ENCODE peak calls at places on chromosomes 16 and 17, in nine cellular contexts. F is effector CD4-positive, alpha-beta T cell; A is HCT116; V is NCI-H1417; R is SW480; E is renal cortical epithelial cell; S is AG10803; X is HFFc6; Q is fibroblast of lung. B is an unnamed sample.
A peak's percentile ranks its signal among the peaks of the same experiment; 100 is the strongest.

GRCh38 chr16:83268164-83268563 is 539.6 kb upstream of the HSBP1 start:
- DNase-seq in F (no peak), A (no peak), V (no peak), R (no peak), E (no peak), S (peak; percentile 30), X (no peak), Q (no peak), B (no peak)

GRCh38 chr17:58527949-58528348 is 13.5 kb upstream of the MTMR4 start:
- DNase-seq in F (no peak), A (no peak), V (no peak), R (no peak), E (peak; percentile 63), S (no peak), X (no peak), Q (no peak), B (no peak)

GRCh38 chr16:75080205-75081029 is 36.2 kb downstream of the LDHD start:
- DNase-seq in F (no peak), A (no peak), V (no peak), R (no peak), E (peak; percentile 22), S (peak; percentile 45), X (peak; percentile 64), Q (peak; percentile 80), B (no peak)

GRCh38 chr16:82700541-82701240 is 73.9 kb downstream of the CDH13 start:
- DNase-seq in F (no peak), A (no peak), V (no peak), R (peak; percentile 47), E (no peak), S (peak; percentile 31), X (peak; percentile 32), Q (peak; percentile 63), B (no peak)

GRCh38 chr16:74568961-74569631 is 37.8 kb downstream of the GLG1 start:
- DNase-seq in F (no peak), A (no peak), V (no peak), R (no peak), E (peak; percentile 48), S (peak; percentile 56), X (peak; percentile 46), Q (peak; percentile 42), B (no peak)

GRCh38 chr16:22898874-22899348 is 84.9 kb downstream of the HS3ST2 start:
- DNase-seq in F (peak; percentile 9), A (peak; percentile 19), V (peak; percentile 26), R (peak; percentile 55), E (peak; percentile 86), S (peak; percentile 57), X (peak; percentile 17), Q (peak; percentile 65), B (peak; percentile 1)

GRCh38 chr17:27463235-27463677 is 7.0 kb downstream of the KSR1 start:
- DNase-seq in F (no peak), A (no peak), V (no peak), R (no peak), E (peak; percentile 86), S (peak; percentile 57), X (no peak), Q (no peak), B (no peak)

GRCh38 chr16:24070851-24071250 is 185.3 kb upstream of the CACNG3 start:
- DNase-seq in F (no peak), A (peak; percentile 43), V (peak; percentile 3), R (peak; percentile 42), E (no peak), S (peak; percentile 3), X (no peak), Q (peak; percentile 21), B (no peak)

GRCh38 chr16:79943738-79944137 is 343.2 kb upstream of the MAF start:
- DNase-seq in F (no peak), A (no peak), V (no peak), R (no peak), E (no peak), S (peak; percentile 25), X (no peak), Q (no peak), B (no peak)

GRCh38 chr16:69131167-69131748 is 1.1 kb downstream of the CHTF8 start:
- DNase-seq in F (peak; percentile 16), A (no peak), V (no peak), R (no peak), E (no peak), S (no peak), X (no peak), Q (peak; percentile 40), B (no peak)

GRCh38 chr17:9228408-9229159 is 207.3 kb downstream of the NTN1 start:
- DNase-seq in F (no peak), A (no peak), V (no peak), R (no peak), E (no peak), S (peak; percentile 98), X (peak; percentile 35), Q (peak; percentile 67), B (peak; percentile 59)

GRCh38 chr16:50591800-50592771 is 43.9 kb downstream of the NKD1 start:
- DNase-seq in F (no peak), A (no peak), V (no peak), R (no peak), E (no peak), S (no peak), X (no peak), Q (no peak), B (no peak)

GRCh38 chr16:57797526-57798266 is 4.6 kb downstream of the KIFC3 start:
- DNase-seq in F (no peak), A (no peak), V (peak; percentile 55), R (peak; percentile 61), E (peak; percentile 90), S (no peak), X (no peak), Q (no peak), B (no peak)

GRCh38 chr16:4214215-4214621 is 27.7 kb downstream of the SRL start:
- DNase-seq in F (no peak), A (peak; percentile 19), V (no peak), R (peak; percentile 86), E (peak; percentile 100), S (peak; percentile 94), X (peak; percentile 87), Q (peak; percentile 82), B (peak; percentile 71)

GRCh38 chr17:32551186-32551955 is 64.6 kb downstream of the CDK5R1 start:
- DNase-seq in F (no peak), A (no peak), V (no peak), R (peak; percentile 89), E (peak; percentile 75), S (peak; percentile 46), X (peak; percentile 39), Q (peak; percentile 28), B (no peak)

GRCh38 chr17:54270499-54270898 is 447.8 kb downstream of the KIF2B start:
- DNase-seq in F (no peak), A (no peak), V (no peak), R (no peak), E (no peak), S (no peak), X (no peak), Q (no peak), B (no peak)

GRCh38 chr17:164536-165235 is 16.8 kb downstream of the DOC2B start:
- DNase-seq in F (no peak), A (no peak), V (peak; percentile 11), R (peak; percentile 34), E (peak; percentile 19), S (peak; percentile 40), X (peak; percentile 34), Q (peak; percentile 14), B (peak; percentile 16)

GRCh38 chr17:351875-352420 is 659 bp downstream of the RPH3AL start:
- DNase-seq in F (no peak), A (no peak), V (peak; percentile 38), R (peak; percentile 21), E (no peak), S (no peak), X (no peak), Q (no peak), B (no peak)

GRCh38 chr17:1577186-1577585 is 14.6 kb upstream of the PITPNA start:
- DNase-seq in F (no peak), A (no peak), V (no peak), R (peak; percentile 47), E (peak; percentile 85), S (peak; percentile 97), X (peak; percentile 66), Q (peak; percentile 94), B (peak; percentile 96)

GRCh38 chr17:60506312-60506711 is 19.7 kb downstream of the APPBP2 start:
- DNase-seq in F (no peak), A (no peak), V (no peak), R (no peak), E (peak; percentile 96), S (peak; percentile 48), X (peak; percentile 80), Q (peak; percentile 66), B (no peak)

GRCh38 chr17:43917348-43918025 is 10.2 kb upstream of the MPP2 start:
- DNase-seq in F (peak; percentile 20), A (no peak), V (no peak), R (no peak), E (no peak), S (peak; percentile 14), X (no peak), Q (peak; percentile 37), B (no peak)

GRCh38 chr17:41404024-41404651 is 6.7 kb upstream of the KRT31 start:
- DNase-seq in F (no peak), A (peak; percentile 99), V (peak; percentile 17), R (peak; percentile 100), E (peak; percentile 100), S (peak; percentile 93), X (peak; percentile 97), Q (peak; percentile 90), B (peak; percentile 83)

GRCh38 chr16:17519041-17519440 is 48.3 kb upstream of the XYLT1 start:
- DNase-seq in F (no peak), A (no peak), V (no peak), R (no peak), E (no peak), S (peak; percentile 27), X (peak; percentile 57), Q (peak; percentile 32), B (no peak)

GRCh38 chr16:70341600-70341999 is 5.1 kb upstream of the DDX19A start:
- DNase-seq in F (no peak), A (no peak), V (no peak), R (no peak), E (no peak), S (no peak), X (no peak), Q (no peak), B (no peak)

GRCh38 chr17:43333438-43333943 is 65.3 kb upstream of the ARL4D start:
- DNase-seq in F (no peak), A (no peak), V (no peak), R (no peak), E (no peak), S (no peak), X (no peak), Q (no peak), B (no peak)

B was measured in AG09319.